ENCODE peak calls at places on chromosome 15, in nine cellular contexts. S is CD8-positive, alpha-beta memory T cell; Y is RWPE2; J is cardiac muscle cell; M is prostate gland; X is CD4-positive, alpha-beta memory T cell; Z is kidney; E is K562; I is right cardiac atrium. C is an unnamed sample.

GRCh38 chr15:62809106-62809967 is 233.2 kb upstream of the TPM1 start:
- DNase-seq in S (no peak), J (no peak), X (no peak), M (no peak), Y (no peak), Z (no peak), I (no peak), E (no peak), C (no peak)

GRCh38 chr15:69893863-69894262 is 203.9 kb downstream of the TLE3 start:
- DNase-seq in S (no peak), X (no peak), M (no peak), I (peak; percentile 81), E (peak; percentile 12), Z (no peak), Y (no peak), J (no peak), C (no peak)

GRCh38 chr15:69046781-69047180 is 32.3 kb downstream of the NOX5 start:
- DNase-seq in M (no peak), S (no peak), X (no peak), J (no peak), Y (no peak), I (no peak), E (no peak), Z (no peak), C (no peak)

GRCh38 chr15:77966540-77967290 is 110.8 kb downstream of the TBC1D2B start:
- DNase-seq in E (peak; percentile 63), Y (peak; percentile 66), J (peak; percentile 42), X (peak; percentile 39), S (peak; percentile 30), M (no peak), Z (no peak), I (no peak), C (no peak)

GRCh38 chr15:67834593-67835348 is 5.1 kb downstream of the RNU6-1 start:
- DNase-seq in I (no peak), S (no peak), E (no peak), J (no peak), Z (peak; percentile 78), M (no peak), Y (peak; percentile 66), X (peak; percentile 28), C (no peak)

GRCh38 chr15:98650871-98651481 is 2.6 kb downstream of the IGF1R start:
- DNase-seq in Y (no peak), S (no peak), Z (peak; percentile 67), J (peak; percentile 35), M (peak; percentile 61), E (no peak), X (no peak), I (no peak), C (peak; percentile 60)

GRCh38 chr15:63191895-63192603 is 2.6 kb downstream of the RAB8B start:
- DNase-seq in E (no peak), I (no peak), Z (no peak), J (no peak), X (peak; percentile 85), M (no peak), S (peak; percentile 24), Y (no peak), C (no peak)

GRCh38 chr15:44735482-44736260 is 657 bp upstream of the TRIM69 start:
- DNase-seq in Y (no peak), I (peak; percentile 78), E (no peak), Z (no peak), J (no peak), S (no peak), M (no peak), X (peak; percentile 36), C (peak; percentile 70)

GRCh38 chr15:69760890-69761568 is 308.4 kb downstream of the RPLP1 start:
- DNase-seq in E (no peak), Z (no peak), S (peak; percentile 42), M (no peak), J (no peak), X (peak; percentile 83), Y (peak; percentile 94), I (peak; percentile 74), C (peak; percentile 80)

GRCh38 chr15:80745888-80746287 is 33.3 kb upstream of the CEMIP start:
- DNase-seq in S (no peak), I (no peak), E (no peak), J (no peak), X (no peak), Y (no peak), M (no peak), Z (no peak), C (no peak)

GRCh38 chr15:31070867-31071266 is 30.7 kb downstream of the TRPM1 start:
- DNase-seq in Y (no peak), Z (no peak), M (no peak), X (no peak), E (no peak), S (no peak), I (no peak), J (no peak), C (no peak)

GRCh38 chr15:85947936-85948335 is 131.7 kb upstream of the AGBL1 start:
- DNase-seq in Z (no peak), Y (no peak), M (no peak), X (no peak), J (no peak), I (no peak), E (no peak), S (no peak), C (no peak)

DNA sequence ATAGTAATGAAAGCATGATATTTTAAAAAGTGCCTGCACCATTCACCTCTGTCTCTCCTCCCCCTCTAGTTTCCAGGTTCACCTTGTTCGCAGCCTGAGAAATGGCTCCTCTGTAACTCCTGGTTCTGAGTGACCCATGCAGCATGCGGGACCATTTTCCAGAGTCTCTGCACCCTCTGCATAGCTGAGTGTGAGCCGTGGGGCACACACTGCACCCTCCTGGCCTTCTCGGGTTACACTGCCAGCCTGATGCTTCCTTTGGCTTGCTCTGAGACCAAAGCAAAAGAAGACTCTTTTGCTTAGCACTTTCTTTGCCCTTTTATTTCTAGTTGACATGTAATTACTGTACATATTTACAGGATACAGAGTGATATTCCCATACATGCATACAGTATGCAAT is 287.3 kb downstream of the GABRG3 start:
- DNase-seq in M (no peak), Z (no peak), X (no peak), S (no peak), E (no peak), I (no peak), Y (no peak), J (peak; percentile 34), C (no peak)
- H3K9me3 ChIP-seq in M (no peaks in the 10 kb centered on the region), Z (no peaks in the 10 kb centered on the region), X (no peaks in the 10 kb centered on the region), S (no peaks in the 10 kb centered on the region), E (no peaks in the 10 kb centered on the region), I (no peaks in the 10 kb centered on the region), Y (peaks cover 2% of the 10 kb centered on the region), J (no peaks in the 10 kb centered on the region), C (no peaks in the 10 kb centered on the region)

GRCh38 chr15:26451995-26452394 is 320.9 kb downstream of the GABRB3 start:
- DNase-seq in Z (no peak), Y (no peak), J (no peak), S (no peak), E (no peak), M (no peak), I (no peak), X (no peak), C (no peak)
- H3K9me3 ChIP-seq in Z (no peaks in the 10 kb centered on the region), Y (peaks cover 2% of the 10 kb centered on the region), J (no peaks in the 10 kb centered on the region), S (peaks cover 5% of the 10 kb centered on the region), E (no peaks in the 10 kb centered on the region), M (no peaks in the 10 kb centered on the region), I (no peaks in the 10 kb centered on the region), X (no peaks in the 10 kb centered on the region), C (no peaks in the 10 kb centered on the region)

DNA sequence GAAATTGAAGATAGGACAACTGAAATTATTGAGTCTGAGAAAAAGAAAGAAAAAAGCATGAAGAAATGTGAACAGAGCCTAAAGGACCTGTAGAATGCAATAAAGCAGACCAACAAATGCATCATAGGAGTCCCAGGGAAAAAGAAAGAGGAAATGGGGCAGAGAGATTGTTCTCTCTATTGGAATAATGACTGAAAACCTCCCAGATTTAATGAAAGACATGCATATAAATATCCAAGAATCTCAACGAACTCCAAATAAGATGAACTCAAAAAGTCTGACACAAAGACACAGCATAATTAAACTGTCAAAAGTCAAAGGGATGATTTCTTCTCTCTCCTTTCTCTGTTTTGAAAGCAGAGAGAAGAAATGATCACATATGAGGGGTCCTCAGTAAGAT is 124.7 kb downstream of the MEX3B start:
- DNase-seq in M (no peak), Z (no peak), X (no peak), J (no peak), S (no peak), I (no peak), Y (no peak), E (no peak), C (no peak)
- H3K9me3 ChIP-seq in M (no peaks in the 10 kb centered on the region), Z (no peaks in the 10 kb centered on the region), X (no peaks in the 10 kb centered on the region), J (no peaks in the 10 kb centered on the region), S (no peaks in the 10 kb centered on the region), I (peaks cover 7% of the 10 kb centered on the region), Y (peaks cover 6% of the 10 kb centered on the region), E (peaks cover 9% of the 10 kb centered on the region), C (peaks cover 3% of the 10 kb centered on the region)

GRCh38 chr15:25054943-25055342 is 100.2 kb downstream of the SNRPN start:
- DNase-seq in E (no peak), I (no peak), Y (no peak), J (no peak), M (no peak), Z (no peak), S (no peak), X (no peak), C (no peak)

GRCh38 chr15:25055356-25056068 is 100.7 kb downstream of the SNRPN start:
- DNase-seq in S (no peak), J (no peak), E (no peak), I (no peak), M (no peak), Z (no peak), X (no peak), Y (peak; percentile 51), C (no peak)

GRCh38 chr15:25057574-25057973 is 102.8 kb downstream of the SNRPN start:
- DNase-seq in J (no peak), E (no peak), Y (no peak), M (peak; percentile 1), I (no peak), S (no peak), X (no peak), Z (no peak), C (no peak)

GRCh38 chr15:25058080-25058785 is 103.4 kb downstream of the SNRPN start:
- DNase-seq in E (no peak), Y (peak; percentile 52), J (no peak), Z (no peak), X (no peak), M (no peak), S (no peak), I (no peak), C (no peak)

DNA sequence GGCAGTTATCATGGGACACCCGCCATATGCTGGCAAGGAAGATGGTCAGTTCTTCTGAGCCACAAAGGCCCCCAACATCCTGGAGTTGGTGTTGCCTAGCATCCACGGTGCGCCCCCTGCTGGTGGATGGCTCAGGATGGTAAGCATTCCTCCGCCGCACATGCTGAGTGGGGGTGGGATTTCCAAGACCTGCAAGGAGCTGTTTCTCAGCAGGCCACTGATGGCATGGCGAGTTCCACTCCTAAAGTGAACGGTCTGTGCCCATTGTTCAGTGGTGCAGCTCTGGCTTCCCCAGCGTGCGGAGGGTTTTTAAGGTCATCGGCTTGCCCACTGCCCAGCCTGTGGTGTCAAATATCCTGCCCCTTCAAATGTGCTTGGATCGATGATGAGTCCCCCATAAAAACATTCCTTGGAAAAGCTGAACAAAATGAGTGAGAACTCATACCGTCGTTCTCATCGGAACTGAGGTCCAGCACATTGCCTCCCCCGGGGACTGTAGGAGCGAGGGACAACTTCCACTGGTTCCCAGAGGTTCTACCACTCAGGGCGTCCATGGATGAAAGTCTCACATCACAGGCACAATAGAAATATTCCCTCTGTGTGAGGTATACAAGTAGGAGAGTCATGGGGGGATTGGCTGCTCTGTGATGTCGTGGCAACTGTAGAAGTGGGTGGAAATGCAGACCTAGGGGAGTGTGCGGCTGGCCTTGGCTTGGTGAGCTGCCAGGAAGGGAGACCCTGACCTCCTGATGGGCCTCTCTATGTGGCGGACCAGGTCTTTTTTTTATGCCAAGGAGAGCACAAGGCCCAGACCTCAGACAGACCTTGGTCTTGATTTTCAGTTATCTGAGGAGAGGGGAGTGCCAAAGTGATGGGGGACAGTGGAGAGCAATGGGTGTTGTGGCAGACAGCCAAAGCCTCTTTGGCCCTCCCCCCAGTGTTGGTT is 102.0 kb downstream of the SNRPN start:
- DNase-seq in Y (peak; percentile 65), J (no peak), I (no peak), Z (peak; percentile 60), X (no peak), S (no peak), M (no peak), E (peak; percentile 49), C (peak; percentile 25)
- H3K9me3 ChIP-seq in Y (peaks cover 81% of the 10 kb centered on the region), J (peaks cover 14% of the 10 kb centered on the region), I (peaks cover 94% of the 10 kb centered on the region), Z (peaks cover 84% of the 10 kb centered on the region), X (peaks cover 97% of the 10 kb centered on the region), S (peaks cover 94% of the 10 kb centered on the region), M (peaks cover 11% of the 10 kb centered on the region), E (peaks cover 2% of the 10 kb centered on the region), C (peaks cover 56% of the 10 kb centered on the region)

C was measured in ovary.